ENCODE peak calls at places on chromosome 2, in five cellular contexts. Q is endothelial cell of umbilical vein, D is astrocyte, I is fibroblast of villous mesenchyme, Z is tibial artery. X is an unnamed sample.

GRCh38 chr2:178871536-178871935 is 64.3 kb upstream of the TTN start:
- DNase-seq in Q (no peak), D (no peak), I (no peak), Z (no peak), X (no peak)

GRCh38 chr2:117856415-117857210 is 42.1 kb downstream of the DDX18 start:
- DNase-seq in Q (peak; percentile 88), D (peak; percentile 96), I (peak; percentile 68), Z (no peak), X (no peak)

GRCh38 chr2:160628811-160629210 is 135.2 kb upstream of the RBMS1 start:
- DNase-seq in Q (no peak), D (no peak), I (no peak), Z (no peak), X (no peak)

GRCh38 chr2:26735096-26735495 is 29.0 kb upstream of the SLC35F6 start:
- DNase-seq in Q (no peak), D (peak; percentile 93), I (peak; percentile 96), Z (no peak), X (peak; percentile 26)

GRCh38 chr2:26692814-26693286 is 328 bp downstream of the KCNK3 start:
- DNase-seq in Q (peak; percentile 7), D (peak; percentile 50), I (peak; percentile 14), Z (no peak), X (no peak)

GRCh38 chr2:241009601-241010530 is 11.4 kb downstream of the SNED1 start:
- DNase-seq in Q (peak; percentile 77), D (peak; percentile 80), I (peak; percentile 80), Z (no peak), X (peak; percentile 82)

GRCh38 chr2:73762571-73762970 is 17.3 kb downstream of the DUSP11 start:
- DNase-seq in Q (no peak), D (no peak), I (no peak), Z (no peak), X (no peak)

GRCh38 chr2:47310801-47311560 is 92.0 kb upstream of the MSH2 start:
- DNase-seq in Q (no peak), D (no peak), I (no peak), Z (no peak), X (no peak)

GRCh38 chr2:153543639-153544071 is 65.1 kb upstream of the RPRM start:
- DNase-seq in Q (no peak), D (no peak), I (no peak), Z (no peak), X (no peak)

GRCh38 chr2:9949992-9950520 is 1.4 kb upstream of the GRHL1 start:
- DNase-seq in Q (no peak), D (no peak), I (no peak), Z (no peak), X (no peak)

GRCh38 chr2:37636209-37637077 is 35.0 kb downstream of the CDC42EP3 start:
- DNase-seq in Q (no peak), D (no peak), I (no peak), Z (no peak), X (no peak)

GRCh38 chr2:240126731-240127130 is 9.4 kb downstream of the COPS9 start:
- DNase-seq in Q (no peak), D (no peak), I (no peak), Z (peak; percentile 9), X (no peak)

GRCh38 chr2:118310878-118311442 is 222.7 kb downstream of the INSIG2 start:
- DNase-seq in Q (no peak), D (no peak), I (no peak), Z (no peak), X (no peak)

GRCh38 chr2:101430161-101430560 is 42.9 kb upstream of the CREG2 start:
- DNase-seq in Q (no peak), D (no peak), I (peak; percentile 38), Z (no peak), X (no peak)

GRCh38 chr2:126658910-126659613 is 3.1 kb downstream of the GYPC start:
- DNase-seq in Q (no peak), D (peak; percentile 47), I (peak; percentile 88), Z (peak; percentile 81), X (no peak)

GRCh38 chr2:75465317-75465998 is 95.3 kb downstream of the EVA1A start:
- DNase-seq in Q (peak; percentile 55), D (peak; percentile 31), I (peak; percentile 23), Z (no peak), X (no peak)

GRCh38 chr2:14420851-14421250 is 211.7 kb upstream of the LRATD1 start:
- DNase-seq in Q (no peak), D (peak; percentile 37), I (no peak), Z (no peak), X (no peak)

GRCh38 chr2:141557329-141558098 is 573.3 kb downstream of the LRP1B start:
- DNase-seq in Q (peak; percentile 45), D (peak; percentile 99), I (peak; percentile 58), Z (no peak), X (no peak)

GRCh38 chr2:56741601-56742102 is 557.9 kb downstream of the CCDC85A start:
- DNase-seq in Q (peak; percentile 67), D (peak; percentile 97), I (peak; percentile 95), Z (peak; percentile 24), X (no peak)

GRCh38 chr2:128498589-128498988 is 179.9 kb upstream of the HS6ST1 start:
- DNase-seq in Q (no peak), D (no peak), I (no peak), Z (no peak), X (no peak)

GRCh38 chr2:16713011-16713423 is 47.4 kb upstream of the CYRIA start:
- DNase-seq in Q (no peak), D (no peak), I (no peak), Z (no peak), X (no peak)

GRCh38 chr2:230473378-230473777 is 57.4 kb downstream of the SP100 start:
- DNase-seq in Q (peak; percentile 2), D (no peak), I (no peak), Z (no peak), X (no peak)

GRCh38 chr2:196594158-196594557 is 45.4 kb upstream of the CCDC150 start:
- DNase-seq in Q (no peak), D (no peak), I (no peak), Z (no peak), X (no peak)

GRCh38 chr2:71299507-71299906 is 32.1 kb upstream of the ZNF638 start:
- DNase-seq in Q (peak; percentile 63), D (peak; percentile 10), I (peak; percentile 46), Z (no peak), X (no peak)

GRCh38 chr2:7773362-7773973 is 856.3 kb downstream of the RNF144A start:
- DNase-seq in Q (no peak), D (peak; percentile 38), I (no peak), Z (no peak), X (no peak)

GRCh38 chr2:119429225-119430000 is 2.2 kb upstream of the TMEM37 start:
- DNase-seq in Q (no peak), D (no peak), I (no peak), Z (no peak), X (no peak)

GRCh38 chr2:53435610-53436009 is 332.0 kb upstream of the CHAC2 start:
- DNase-seq in Q (no peak), D (no peak), I (no peak), Z (no peak), X (no peak)

GRCh38 chr2:239892480-239893235 is 132.5 kb downstream of the NDUFA10 start:
- DNase-seq in Q (no peak), D (no peak), I (no peak), Z (no peak), X (no peak)

GRCh38 chr2:85851253-85851955 is 37.4 kb downstream of the ST3GAL5 start:
- DNase-seq in Q (no peak), D (no peak), I (peak; percentile 56), Z (no peak), X (no peak)

GRCh38 chr2:219405451-219405850 is 12.7 kb upstream of the DES start:
- DNase-seq in Q (no peak), D (no peak), I (no peak), Z (no peak), X (peak; percentile 49)
- TF ChIP-seq CTCF in Q (no peak), D (no peak), I (peak; percentile 8), Z (peak; percentile 22), X (peak; percentile 37)

GRCh38 chr2:225484751-225485150 is 85.2 kb downstream of the NYAP2 start:
- DNase-seq in Q (no peak), D (no peak), I (no peak), Z (no peak), X (no peak)
- TF ChIP-seq CTCF in Q (no peak), D (no peak), I (no peak), Z (no peak), X (no peak)

GRCh38 chr2:111149882-111150455 is 29.3 kb downstream of the BCL2L11 start:
- DNase-seq in Q (peak; percentile 88), D (no peak), I (no peak), Z (no peak), X (no peak)
- TF ChIP-seq CTCF in Q (peak; percentile 5), D (no peak), I (no peak), Z (no peak), X (peak; percentile 62)

DNA sequence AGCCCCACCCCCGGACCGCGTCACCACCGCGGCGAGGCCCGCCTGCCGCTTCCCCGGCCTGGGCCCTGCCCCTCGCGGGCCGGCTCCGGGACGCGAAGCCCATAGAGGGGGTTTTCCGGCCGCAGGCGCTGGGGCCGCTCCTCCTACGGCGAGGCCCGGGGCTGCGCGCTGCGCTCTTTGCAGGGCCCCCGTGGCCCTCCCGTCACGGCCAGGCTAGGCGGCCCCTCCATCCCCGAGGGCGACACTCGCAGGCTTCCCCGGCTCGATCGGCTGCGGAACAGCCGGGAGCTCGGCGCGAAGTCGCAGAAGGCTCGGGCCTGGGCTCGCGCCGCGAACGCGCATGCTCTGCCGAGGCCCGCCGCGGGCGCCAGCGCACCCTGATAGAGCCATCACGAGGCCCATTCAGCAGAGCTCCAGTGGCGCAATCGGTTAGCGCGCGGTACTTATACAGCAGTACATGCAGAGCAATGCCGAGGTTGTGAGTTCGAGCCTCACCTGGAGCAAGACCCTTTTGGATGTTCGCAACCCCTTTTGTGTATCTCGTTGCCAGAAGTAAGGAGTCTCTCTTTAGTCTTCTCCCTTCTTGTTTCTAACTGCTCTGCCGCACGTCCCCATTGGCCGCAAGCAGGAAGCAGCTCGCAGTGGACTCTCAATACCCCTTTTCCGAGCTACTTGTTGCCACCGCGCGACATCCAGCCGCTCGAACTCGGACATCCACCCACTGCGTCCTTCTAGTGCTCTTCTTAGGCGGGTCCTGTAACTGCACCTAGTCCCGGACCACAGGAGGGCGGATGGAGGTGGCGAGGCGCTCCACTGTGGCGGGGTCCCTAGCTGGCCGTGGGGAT is 18.0 kb upstream of the HAAO start:
- DNase-seq in Q (peak; percentile 98), D (peak; percentile 95), I (peak; percentile 98), Z (peak; percentile 97), X (peak; percentile 96)
- TF ChIP-seq CTCF in Q (no peak), D (no peak), I (no peak), Z (no peak), X (no peak)

GRCh38 chr2:238152811-238153688 is 5.7 kb upstream of the ERFE start:
- DNase-seq in Q (no peak), D (no peak), I (peak; percentile 44), Z (no peak), X (no peak)
- TF ChIP-seq CTCF in Q (no peak), D (no peak), I (peak; percentile 19), Z (no peak), X (peak; percentile 60)

GRCh38 chr2:23417310-23417709 is 32.3 kb downstream of the KLHL29 start:
- DNase-seq in Q (no peak), D (no peak), I (no peak), Z (no peak), X (no peak)

GRCh38 chr2:23413641-23414040 is 28.7 kb downstream of the KLHL29 start:
- DNase-seq in Q (no peak), D (no peak), I (no peak), Z (no peak), X (no peak)

GRCh38 chr2:23412556-23413155 is 27.7 kb downstream of the KLHL29 start:
- DNase-seq in Q (no peak), D (peak; percentile 78), I (peak; percentile 45), Z (no peak), X (no peak)

GRCh38 chr2:23414106-23414505 is 29.1 kb downstream of the KLHL29 start:
- DNase-seq in Q (no peak), D (no peak), I (no peak), Z (no peak), X (no peak)

GRCh38 chr2:23414876-23415275 is 29.9 kb downstream of the KLHL29 start:
- DNase-seq in Q (no peak), D (no peak), I (peak; percentile 27), Z (no peak), X (no peak)
- TF ChIP-seq CTCF in Q (peak; percentile 16), D (peak; percentile 9), I (peak; percentile 38), Z (no peak), X (peak; percentile 50)

X was measured in chondrocyte.